ENCODE peak calls at places on chromosome 11, in seven cellular contexts. R is Peyer's patch, D is spleen, W is ovary, K is heart left ventricle, T is A549, F is right lobe of liver. Q is an unnamed sample.

GRCh38 chr11:132886335-132886734 is 646.0 kb downstream of the OPCML start:
- DNase-seq in R (no peak), D (no peak), W (no peak), K (no peak), T (no peak), F (no peak), Q (no peak)

GRCh38 chr11:122720482-122720881 is 65.0 kb downstream of the UBASH3B start:
- DNase-seq in R (no peak), D (no peak), W (no peak), K (no peak), T (no peak), F (no peak), Q (no peak)

GRCh38 chr11:120095516-120095915 is 42.4 kb downstream of the TRIM29 start:
- DNase-seq in R (no peak), D (peak), W (no peak), K (no peak), T (no peak), F (no peak), Q (no peak)

GRCh38 chr11:129320485-129320884 is 55.2 kb upstream of the BARX2 start:
- DNase-seq in R (no peak), D (no peak), W (no peak), K (no peak), T (no peak), F (no peak), Q (no peak)

GRCh38 chr11:95093548-95093947 is 3.9 kb downstream of the ENDOD1 start:
- DNase-seq in R (no peak), D (no peak), W (no peak), K (no peak), T (no peak), F (no peak), Q (no peak)

GRCh38 chr11:33633251-33634003 is 67.2 kb downstream of the C11orf91 start:
- DNase-seq in R (no peak), D (no peak), W (no peak), K (no peak), T (peak), F (no peak), Q (no peak)

GRCh38 chr11:129223701-129224149 is 31.6 kb upstream of the ARHGAP32 start:
- DNase-seq in R (no peak), D (no peak), W (no peak), K (no peak), T (no peak), F (no peak), Q (no peak)

GRCh38 chr11:106242723-106243405 is 165.4 kb downstream of the AASDHPPT start:
- DNase-seq in R (no peak), D (no peak), W (no peak), K (no peak), T (no peak), F (no peak), Q (no peak)

GRCh38 chr11:126607374-126607773 is 251.9 kb downstream of the ST3GAL4 start:
- DNase-seq in R (no peak), D (no peak), W (no peak), K (peak), T (peak), F (peak), Q (no peak)

GRCh38 chr11:81673001-81673400 is 1060.7 kb downstream of the FAM181B start:
- DNase-seq in R (no peak), D (no peak), W (no peak), K (no peak), T (no peak), F (no peak), Q (no peak)

GRCh38 chr11:71252434-71252781 is at the start of gene SHANK2:
- DNase-seq in R (peak), D (no peak), W (no peak), K (no peak), T (no peak), F (peak), Q (no peak)
- TF ChIP-seq POLR2A in R (peak), D (no peak), W (no peak), K (no peak), T (no peak), F (peak), Q (no peak)

GRCh38 chr11:98153752-98154151 is 867.0 kb upstream of the CNTN5 start:
- DNase-seq in R (no peak), D (no peak), W (no peak), K (no peak), T (no peak), F (no peak), Q (no peak)
- TF ChIP-seq POLR2A in R (no peak), D (no peak), W (no peak), K (no peak), T (no peak), F (no peak), Q (no peak)

DNA sequence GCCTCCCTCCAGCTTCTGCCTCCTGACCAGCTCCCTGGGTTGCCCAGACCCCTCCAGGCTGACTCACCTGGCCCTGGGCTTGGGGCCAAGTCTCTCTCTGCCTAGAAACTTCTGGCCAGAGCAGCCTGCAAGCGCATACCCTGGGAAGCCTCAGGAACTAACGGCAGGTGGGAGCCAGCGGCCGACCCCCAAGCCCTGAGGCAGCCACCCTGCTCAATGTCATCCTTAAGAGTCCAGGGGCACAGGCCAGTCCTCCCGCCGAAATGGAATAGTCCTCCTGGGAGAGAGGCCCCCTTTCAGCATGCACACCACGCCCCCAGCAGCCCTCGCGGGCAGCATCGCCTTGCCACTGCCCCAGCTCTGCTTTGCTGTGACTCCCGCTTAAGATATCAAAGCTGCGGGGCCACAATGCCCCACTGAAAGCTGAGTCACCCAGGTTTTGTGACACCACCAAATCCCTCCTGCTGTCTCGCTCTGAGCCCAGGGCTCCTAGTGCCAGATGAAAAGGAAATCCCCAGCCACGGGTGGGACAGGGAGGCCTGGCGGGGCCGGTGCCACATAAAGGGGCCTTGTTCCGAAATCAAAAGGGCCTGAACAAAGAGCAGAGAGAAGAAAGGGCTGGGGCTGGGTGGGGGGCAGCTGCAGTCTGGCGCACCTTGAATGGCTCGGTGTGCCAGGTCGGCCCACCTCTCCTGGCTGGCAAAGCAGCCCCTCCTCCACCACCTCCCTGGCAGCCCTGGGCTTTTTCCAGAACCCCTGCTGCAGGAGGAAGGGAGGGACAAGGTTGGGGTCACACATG is 21.4 kb upstream of the FGF3 start:
- DNase-seq in R (peak), D (peak), W (peak), K (no peak), T (no peak), F (no peak), Q (peak)
- TF ChIP-seq POLR2A in R (no peak), D (no peak), W (no peak), K (no peak), T (no peak), F (no peak), Q (no peak)

DNA sequence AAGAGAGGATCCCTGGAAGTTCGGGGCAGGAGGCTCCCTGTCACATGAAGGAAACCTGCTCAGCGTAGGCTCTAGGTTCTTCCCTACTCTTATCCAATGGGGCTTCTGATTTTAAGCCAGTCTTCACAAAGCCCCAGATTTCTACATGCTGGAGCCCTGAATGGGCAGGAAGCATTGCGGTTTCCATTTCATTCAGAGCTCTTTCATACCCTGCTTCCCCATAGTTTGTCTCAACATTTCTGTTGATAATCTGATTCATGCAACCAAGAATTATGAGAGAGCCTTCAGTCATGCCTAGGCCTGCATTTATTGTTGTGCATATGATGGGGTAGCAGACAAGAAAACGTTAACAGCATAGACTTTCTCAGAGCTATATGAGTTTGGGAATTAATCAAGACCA is 16.0 kb upstream of the HBE1 start:
- DNase-seq in R (no peak), D (no peak), W (no peak), K (no peak), T (no peak), F (no peak), Q (no peak)
- TF ChIP-seq POLR2A in R (no peak), D (no peak), W (no peak), K (no peak), T (no peak), F (no peak), Q (no peak)

DNA sequence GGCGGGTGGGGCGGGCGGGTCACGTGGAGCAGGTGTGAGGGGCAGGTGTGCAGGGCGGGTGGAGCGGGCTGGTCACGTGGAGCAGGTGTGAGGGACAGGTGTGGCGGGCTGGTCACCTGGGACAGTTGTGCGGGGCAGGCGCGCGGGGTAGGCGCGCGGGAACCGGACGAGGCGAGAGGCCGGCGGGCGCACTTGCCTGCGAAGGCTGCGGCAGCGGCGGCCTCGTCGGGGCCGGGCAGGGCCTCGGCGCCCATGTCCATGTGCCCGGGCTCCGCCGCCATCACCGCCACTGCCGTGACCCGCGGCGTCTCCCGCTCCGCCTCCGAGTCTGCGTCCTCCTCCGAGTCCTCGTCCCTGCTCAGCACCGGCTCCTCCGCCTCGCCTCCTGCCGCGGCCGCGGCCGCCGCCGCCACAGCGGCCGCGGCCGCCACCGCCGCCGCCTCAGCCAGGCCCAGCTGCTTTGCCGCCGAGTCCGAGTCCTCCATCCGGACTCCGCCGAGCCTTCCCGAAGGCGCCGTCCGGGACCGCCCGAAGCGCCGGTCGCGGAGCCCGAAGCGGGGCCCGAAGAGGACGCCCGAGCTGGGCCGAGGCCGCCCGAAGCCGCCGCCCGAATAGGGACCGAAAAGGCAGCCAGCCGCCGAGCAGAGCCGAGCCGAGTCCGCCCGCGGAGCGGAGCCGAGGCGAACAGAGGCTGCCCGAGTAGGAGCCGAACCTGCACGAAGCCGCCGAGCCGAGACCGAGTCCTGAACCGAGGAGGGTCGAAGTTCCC is at the start of gene DEAF1:
- DNase-seq in R (peak), D (peak), W (peak), K (peak), T (peak), F (peak), Q (peak)
- TF ChIP-seq POLR2A in R (peak), D (no peak), W (peak), K (no peak), T (peak), F (no peak), Q (no peak)

GRCh38 chr11:447923-448731 is 2.0 kb upstream of the PTDSS2 start:
- DNase-seq in R (peak), D (peak), W (peak), K (peak), T (peak), F (peak), Q (peak)
- TF ChIP-seq POLR2A in R (peak), D (peak), W (peak), K (peak), T (peak), F (peak), Q (peak)

GRCh38 chr11:111538407-111539114 is 2.0 kb upstream of the LAYN start:
- DNase-seq in R (no peak), D (no peak), W (no peak), K (no peak), T (no peak), F (no peak), Q (no peak)

GRCh38 chr11:111540921-111541208 is 345 bp downstream of the LAYN start:
- DNase-seq in R (peak), D (no peak), W (no peak), K (no peak), T (no peak), F (no peak), Q (no peak)

GRCh38 chr11:111539426-111540113 is 950 bp upstream of the LAYN start:
- DNase-seq in R (no peak), D (no peak), W (no peak), K (no peak), T (no peak), F (no peak), Q (no peak)

GRCh38 chr11:111541209-111542061 is 915 bp downstream of the LAYN start:
- DNase-seq in R (no peak), D (peak), W (peak), K (peak), T (no peak), F (peak), Q (no peak)

DNA sequence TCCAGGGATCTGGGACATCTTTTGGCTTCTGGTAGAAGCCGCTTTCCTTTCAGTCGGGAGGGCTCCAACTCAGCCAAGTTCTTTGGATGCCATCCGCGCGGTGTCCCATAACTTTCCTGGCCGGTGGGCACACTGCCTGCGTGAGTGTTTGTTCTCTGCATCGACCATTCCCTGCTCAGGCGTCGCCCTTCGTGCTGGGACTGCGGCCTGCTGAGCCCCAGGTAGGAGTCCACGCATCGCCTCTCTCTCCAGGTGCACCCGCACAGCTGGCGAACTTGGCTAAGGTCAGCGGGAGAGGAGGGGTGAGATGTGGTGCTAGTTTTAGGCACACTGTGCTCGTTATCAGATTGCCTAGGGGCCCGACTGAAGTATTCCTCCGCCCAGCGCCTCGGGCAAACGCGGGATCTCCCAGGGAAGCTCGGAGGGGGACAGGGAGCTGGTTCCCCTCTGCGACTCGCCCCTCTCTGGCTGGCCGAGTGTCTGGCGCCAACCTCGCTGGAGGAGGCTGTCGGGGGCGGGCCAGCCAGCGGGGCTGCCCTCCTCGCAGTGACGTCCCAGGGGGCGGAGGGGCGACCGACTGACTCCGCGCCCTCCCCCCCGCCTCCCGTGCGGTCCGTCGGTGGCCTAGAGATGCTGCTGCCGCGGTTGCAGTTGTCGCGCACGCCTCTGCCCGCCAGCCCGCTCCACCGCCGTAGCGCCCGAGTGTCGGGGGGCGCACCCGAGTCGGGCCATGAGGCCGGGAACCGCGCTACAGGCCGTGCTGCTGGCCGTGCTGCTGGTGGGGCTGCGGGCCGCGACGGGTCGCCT is at the start of gene LAYN:
- DNase-seq in R (peak), D (peak), W (peak), K (peak), T (no peak), F (peak), Q (peak)
- TF ChIP-seq POLR2A in R (no peak), D (no peak), W (peak), K (peak), T (no peak), F (no peak), Q (no peak)

GRCh38 chr11:102050927-102051575 is 3.8 kb downstream of the CFAP300 start:
- DNase-seq in R (no peak), D (no peak), W (no peak), K (no peak), T (no peak), F (no peak), Q (no peak)

GRCh38 chr11:102046841-102047240 is 396 bp upstream of the CFAP300 start:
- DNase-seq in R (no peak), D (no peak), W (no peak), K (no peak), T (no peak), F (no peak), Q (no peak)

DNA sequence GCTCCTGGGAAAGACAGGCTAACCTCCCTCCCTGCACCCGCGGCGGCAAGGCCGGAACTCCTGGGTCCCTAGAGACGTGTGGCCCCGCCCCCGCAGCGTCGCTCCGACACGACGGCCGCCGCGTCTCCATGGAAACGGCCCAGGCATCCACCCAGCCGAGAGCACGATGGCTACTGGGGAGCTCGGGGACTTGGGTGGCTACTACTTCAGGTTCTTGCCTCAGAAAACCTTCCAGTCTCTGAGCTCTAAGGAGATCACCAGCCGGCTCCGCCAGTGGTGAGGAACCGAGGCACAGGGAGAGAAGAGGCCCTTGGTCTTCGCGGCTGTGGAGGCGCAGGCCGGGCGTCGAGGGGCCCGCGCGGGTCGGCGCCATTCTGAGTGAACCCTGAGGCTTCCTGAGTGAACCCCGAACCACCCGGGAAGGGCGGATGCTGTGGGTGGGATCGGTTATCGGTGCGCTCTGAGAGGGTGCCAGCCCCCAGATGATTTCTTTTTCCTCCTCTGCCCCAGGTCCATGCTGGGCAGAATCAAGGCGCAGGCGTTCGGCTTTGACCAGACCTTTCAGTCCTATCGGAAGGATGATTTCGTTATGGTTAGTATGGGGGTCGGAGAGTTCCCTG is at the start of gene CFAP300:
- DNase-seq in R (peak), D (peak), W (peak), K (peak), T (peak), F (peak), Q (peak)
- TF ChIP-seq POLR2A in R (no peak), D (no peak), W (peak), K (peak), T (peak), F (no peak), Q (peak)

GRCh38 chr11:118998822-118999221 is 884 bp downstream of the CENATAC start:
- DNase-seq in R (no peak), D (no peak), W (peak), K (no peak), T (peak), F (no peak), Q (no peak)
- TF ChIP-seq POLR2A in R (no peak), D (no peak), W (no peak), K (no peak), T (no peak), F (no peak), Q (no peak)

DNA sequence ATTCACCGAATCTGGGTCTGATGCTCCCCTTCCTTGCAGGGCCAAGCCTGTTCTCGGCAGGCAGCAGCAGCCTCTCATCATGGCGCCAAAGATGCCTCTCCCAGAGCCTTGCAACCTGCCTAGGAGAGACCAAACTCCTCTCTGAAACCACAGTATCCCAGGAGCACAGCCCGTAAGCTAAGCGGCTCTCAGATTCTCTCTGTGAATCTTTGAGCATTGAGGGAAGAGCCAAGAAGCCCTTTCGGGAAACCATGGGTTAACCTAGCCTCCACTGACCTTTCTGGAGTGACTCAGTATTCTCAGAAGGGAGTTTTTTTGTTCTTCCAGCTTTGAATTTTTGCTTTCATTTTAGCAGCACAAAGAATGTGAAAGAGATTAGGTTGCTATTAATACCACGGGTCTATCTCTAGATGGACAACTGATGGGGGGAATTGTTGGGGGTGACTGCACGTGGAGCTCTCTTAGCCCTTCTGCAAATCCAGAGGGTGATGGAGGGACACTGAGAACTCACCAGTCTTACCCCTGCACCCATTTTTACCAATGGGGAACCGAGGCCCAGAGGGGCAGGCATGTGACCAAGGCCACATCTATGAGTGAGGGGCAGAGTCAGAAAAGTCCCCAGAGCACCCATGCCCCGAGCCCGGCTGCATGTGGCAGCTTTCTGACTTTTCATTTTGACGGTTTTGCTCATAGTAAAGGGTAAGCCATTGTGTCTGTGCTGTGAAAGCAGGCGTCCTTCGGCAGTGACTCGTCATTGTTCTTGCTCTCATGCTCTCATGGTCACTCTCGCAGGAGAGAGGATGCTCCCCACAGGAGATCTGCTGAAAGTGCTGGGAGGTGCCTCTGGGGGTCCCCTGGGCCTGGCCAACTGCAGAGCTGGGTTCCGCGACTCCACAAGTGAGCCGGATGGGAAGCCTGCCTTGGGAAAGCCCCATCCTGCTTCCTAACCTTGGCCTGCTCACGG is 36.0 kb downstream of the IRAG1 start:
- DNase-seq in R (no peak), D (no peak), W (peak), K (peak), T (peak), F (no peak), Q (no peak)
- TF ChIP-seq POLR2A in R (no peak), D (no peak), W (no peak), K (no peak), T (no peak), F (no peak), Q (no peak)

Q was measured in suprapubic skin.